ENCODE peak calls at places on chromosomes 16 and 17, in four cellular contexts. O is suprapubic skin, Q is breast epithelium, R is uterus. N is an unnamed sample.

GRCh38 chr16:59614466-59615240 is 880.5 kb upstream of the GOT2 start:
- DNase-seq in Q (no peak), R (no peak), O (no peak), N (no peak)

GRCh38 chr17:61251939-61252865 is 147.4 kb upstream of the TBX2 start:
- DNase-seq in O (peak), R (peak), Q (peak), N (no peak)

GRCh38 chr17:81515530-81516041 is 3.0 kb upstream of the ACTG1 start:
- DNase-seq in O (peak), Q (no peak), R (peak), N (no peak)

GRCh38 chr16:66427451-66427860 is 361 bp downstream of the BEAN1 start:
- DNase-seq in R (no peak), Q (no peak), O (no peak), N (no peak)

GRCh38 chr16:4116328-4117249 is at the start of gene ADCY9:
- DNase-seq in R (peak), Q (no peak), O (peak), N (peak)

GRCh38 chr16:87789437-87790277 is 23.9 kb upstream of the KLHDC4 start:
- DNase-seq in Q (peak), R (no peak), O (no peak), N (no peak)

GRCh38 chr17:13600475-13601316 is 1.0 kb downstream of the HS3ST3A1 start:
- DNase-seq in Q (no peak), O (no peak), R (no peak), N (no peak)

GRCh38 chr16:69077251-69077650 is 28.2 kb upstream of the HAS3 start:
- DNase-seq in R (no peak), O (no peak), Q (no peak), N (no peak)

GRCh38 chr16:73064996-73065349 is 17.0 kb upstream of the ZFHX3 start:
- DNase-seq in O (no peak), R (no peak), Q (no peak), N (no peak)

GRCh38 chr17:3922765-3923164 is 6.5 kb upstream of the P2RX1 start:
- DNase-seq in R (no peak), Q (no peak), O (no peak), N (no peak)

GRCh38 chr17:16352838-16353701 is at the start of gene CENPV:
- DNase-seq in O (peak), Q (no peak), R (peak), N (peak)

GRCh38 chr16:3121843-3122467 is 9.6 kb downstream of the ZNF205 start:
- DNase-seq in R (no peak), Q (no peak), O (no peak), N (no peak)

GRCh38 chr16:22092143-22092933 is at the start of gene VWA3A:
- DNase-seq in O (no peak), Q (no peak), R (no peak), N (no peak)

GRCh38 chr16:80436510-80436909 is 104.3 kb upstream of the DYNLRB2 start:
- DNase-seq in R (no peak), Q (no peak), O (no peak), N (no peak)

GRCh38 chr16:15899538-15900100 is 11.2 kb upstream of the CEP20 start:
- DNase-seq in R (no peak), Q (peak), O (no peak), N (no peak)
- H3K4me3 ChIP-seq in R (no peak), Q (no peak), O (no peak), N (no peak)

DNA sequence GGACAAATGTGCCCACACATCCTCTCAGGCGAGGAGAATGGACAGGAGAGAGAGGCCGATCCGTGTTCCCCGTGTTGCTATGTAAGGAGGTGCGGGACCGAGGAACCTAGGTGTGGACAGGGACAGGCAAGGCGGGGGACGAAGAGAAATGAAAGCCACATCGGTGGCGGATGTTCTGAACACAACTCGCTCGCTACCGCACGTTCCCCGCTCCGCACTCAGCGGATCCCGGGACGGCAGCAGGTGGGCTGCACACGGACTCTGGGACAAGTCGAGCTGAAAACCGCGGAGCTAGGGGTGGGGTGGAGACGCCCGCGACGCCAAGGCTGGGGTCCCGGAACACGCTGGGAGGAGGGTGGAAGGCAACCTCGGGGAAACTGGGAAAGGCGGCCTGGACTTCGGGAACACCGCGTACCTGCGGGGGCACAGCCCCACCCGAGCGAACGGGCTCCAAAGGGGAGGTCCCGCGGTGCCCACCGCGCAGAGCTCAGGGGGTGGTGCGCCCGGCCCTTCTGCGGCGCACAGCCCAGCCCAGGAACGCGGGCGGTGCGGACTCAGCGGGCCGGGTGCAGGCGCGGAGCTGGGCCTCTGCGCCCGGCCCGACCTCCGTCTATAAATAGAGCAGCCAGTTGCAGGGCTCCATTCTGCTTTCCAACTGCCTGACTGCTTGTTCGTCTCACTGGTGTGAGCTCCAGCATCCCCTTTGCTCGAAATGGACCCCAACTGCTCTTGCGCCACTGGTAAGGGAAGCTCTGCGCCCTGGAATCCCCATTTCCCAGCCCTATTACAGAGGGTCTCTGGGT is at the start of gene MT1E:
- DNase-seq in O (peak), R (peak), Q (peak), N (no peak)
- H3K4me3 ChIP-seq in O (peak), R (peak), Q (peak), N (peak)

GRCh38 chr17:77322534-77323412 is 182.0 kb downstream of the SEC14L1 start:
- DNase-seq in R (peak), O (peak), Q (peak), N (no peak)
- H3K4me3 ChIP-seq in R (peak), O (peak), Q (peak), N (no peak)

GRCh38 chr17:48631693-48632578 is 5.8 kb upstream of the HOXB9 start:
- DNase-seq in R (no peak), Q (no peak), O (peak), N (no peak)
- H3K4me3 ChIP-seq in R (no peak), Q (no peak), O (no peak), N (no peak)

GRCh38 chr16:86151372-86151950 is 252.5 kb downstream of the IRF8 start:
- DNase-seq in Q (no peak), R (no peak), O (no peak), N (no peak)

GRCh38 chr16:86156155-86156554 is 257.2 kb downstream of the IRF8 start:
- DNase-seq in R (no peak), O (no peak), Q (no peak), N (no peak)

GRCh38 chr16:86145669-86146068 is 246.7 kb downstream of the IRF8 start:
- DNase-seq in O (no peak), Q (no peak), R (no peak), N (no peak)

DNA sequence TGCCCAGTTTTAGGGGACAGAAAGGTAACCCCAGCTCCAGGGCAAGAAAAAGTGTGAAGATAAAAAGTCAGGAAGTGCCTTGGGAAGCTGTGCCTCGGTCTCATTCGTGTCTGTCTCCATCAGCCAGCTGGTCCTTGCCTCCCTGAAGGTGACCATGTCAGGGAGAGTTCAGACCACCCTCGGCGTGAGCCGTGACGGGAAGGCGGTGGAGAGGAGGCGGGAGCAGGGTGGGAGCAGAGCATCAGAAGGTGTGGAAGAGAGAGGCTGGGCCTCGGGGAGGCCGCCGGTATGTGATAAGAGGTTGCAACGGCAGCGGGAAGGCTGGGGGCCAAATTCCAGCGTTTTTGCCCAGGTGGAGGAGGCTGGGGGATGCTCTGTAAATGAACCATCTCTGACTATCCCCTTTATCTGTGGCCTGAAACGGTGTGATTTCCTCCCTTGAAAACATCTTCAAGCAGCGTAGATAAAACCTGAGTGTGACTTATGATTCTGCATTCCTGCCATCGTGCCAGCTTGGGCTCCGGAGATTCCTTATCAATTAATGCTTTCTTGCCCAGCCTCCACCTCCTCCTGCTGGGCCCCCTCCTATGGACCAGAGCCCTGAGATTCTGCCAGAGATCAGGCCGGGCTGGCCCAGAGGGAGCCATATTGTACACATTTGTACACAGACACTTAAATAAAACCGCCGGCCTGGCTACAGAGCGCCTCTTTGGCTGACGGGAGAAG is 251.8 kb downstream of the IRF8 start:
- DNase-seq in Q (no peak), R (no peak), O (no peak), N (no peak)
- H3K4me3 ChIP-seq in Q (no peak), R (no peak), O (no peak), N (no peak)

DNA sequence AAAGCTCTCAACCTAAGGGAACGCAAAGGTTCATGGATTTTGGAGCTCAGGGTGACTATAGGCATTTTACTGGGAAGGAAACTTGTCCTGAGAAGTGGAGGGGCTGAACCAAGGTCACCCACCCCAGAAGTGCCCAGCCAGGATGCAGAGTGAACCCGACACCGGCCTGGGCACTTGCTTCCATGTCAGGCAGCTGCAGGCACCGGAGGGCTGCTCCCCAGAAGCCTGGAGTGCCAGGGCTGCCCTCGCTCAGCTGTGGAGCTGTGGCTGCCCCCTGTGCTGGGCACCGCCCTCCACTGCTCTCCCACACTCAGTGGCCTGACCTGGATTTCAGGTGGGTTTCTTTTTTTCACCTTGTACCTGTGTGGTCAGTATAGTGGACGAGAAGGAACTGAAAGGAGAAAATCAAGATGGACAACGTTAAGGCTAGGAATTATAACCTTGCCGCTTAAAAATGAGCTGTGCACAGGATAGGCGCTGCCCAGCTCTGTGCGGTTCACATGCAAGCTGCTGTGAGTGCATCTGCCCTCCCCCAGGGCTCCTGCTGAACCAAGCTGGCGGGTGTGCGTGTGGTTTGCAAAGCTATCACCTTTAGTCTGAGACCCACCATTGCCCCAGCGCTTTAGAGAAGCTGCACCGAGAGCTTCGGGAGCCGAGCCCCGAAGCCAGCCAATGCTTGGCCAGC is 2.2 kb downstream of the MAPK8IP3 start:
- DNase-seq in O (no peak), Q (no peak), R (no peak), N (no peak)
- H3K4me3 ChIP-seq in O (peak), Q (no peak), R (no peak), N (no peak)

GRCh38 chr17:82686366-82687324 is 11.9 kb downstream of the RAB40B start:
- DNase-seq in O (peak), Q (no peak), R (no peak), N (no peak)
- H3K4me3 ChIP-seq in O (no peak), Q (no peak), R (no peak), N (no peak)

DNA sequence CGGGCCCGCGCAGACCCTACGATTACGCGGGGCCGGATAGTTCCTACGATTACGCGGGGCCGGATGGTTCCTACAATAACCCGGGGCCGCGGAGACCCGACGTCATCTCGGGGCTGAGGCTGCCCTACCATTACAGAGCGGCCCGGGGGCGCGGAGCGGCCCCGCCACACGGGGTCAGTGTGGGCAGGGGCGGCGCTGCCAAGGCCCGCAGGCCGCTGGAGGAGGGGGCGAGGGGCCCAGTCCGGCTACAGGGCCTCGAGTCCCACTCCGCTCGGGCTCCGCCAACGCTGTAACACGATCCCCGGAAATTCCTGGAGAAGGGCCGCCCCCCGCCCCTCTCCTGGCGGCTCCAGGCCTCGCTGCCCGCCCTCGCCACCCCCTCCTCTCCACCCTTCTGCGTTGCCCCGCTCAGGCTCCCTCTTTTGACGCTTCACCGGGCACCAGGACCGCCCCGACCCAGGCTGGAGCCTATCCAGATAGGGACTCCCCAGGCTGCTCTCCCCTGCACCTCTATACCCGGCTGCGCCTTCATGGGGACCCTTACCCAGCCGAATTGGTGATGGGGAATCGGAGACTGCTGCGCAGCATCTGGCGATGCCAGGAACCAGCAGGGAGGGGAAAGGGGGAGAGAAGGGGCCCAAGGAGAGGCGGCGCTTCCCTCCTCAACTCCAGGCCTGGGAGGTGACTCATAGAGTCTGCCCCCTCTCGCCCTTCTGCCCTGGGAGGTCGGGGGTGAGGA is at the start of gene RAB34:
- DNase-seq in R (peak), Q (peak), O (peak), N (no peak)
- H3K4me3 ChIP-seq in R (peak), Q (peak), O (peak), N (no peak)

GRCh38 chr17:17685775-17686291 is 4.6 kb downstream of the RAI1 start:
- DNase-seq in Q (no peak), R (peak), O (no peak), N (no peak)
- H3K4me3 ChIP-seq in Q (no peak), R (no peak), O (no peak), N (no peak)

GRCh38 chr17:79702550-79703236 is 28.1 kb upstream of the ENPP7 start:
- DNase-seq in O (no peak), R (no peak), Q (no peak), N (no peak)
- H3K4me3 ChIP-seq in O (no peak), R (no peak), Q (no peak), N (no peak)